ENCODE peak calls at places on chromosome X, in four cellular contexts. S is GM13977, Z is endothelial cell, T is KG1. E is an unnamed sample.

GRCh38 chrX:9489234-9489633 is 24.4 kb downstream of the TBL1X start:
- DNase-seq in T (no peak), S (no peak), Z (no peak), E (no peak)

GRCh38 chrX:15344106-15344505 is 8.8 kb upstream of the PIGA start:
- DNase-seq in Z (no peak), S (no peak), T (no peak), E (no peak)

GRCh38 chrX:47562615-47563243 is 1.7 kb downstream of the ARAF start:
- DNase-seq in S (no peak), T (no peak), Z (peak; percentile 28), E (peak; percentile 71)

GRCh38 chrX:100649550-100650356 is 5.8 kb downstream of the SRPX2 start:
- DNase-seq in T (no peak), S (no peak), Z (peak; percentile 6), E (peak; percentile 59)

GRCh38 chrX:107880054-107880610 is 54.5 kb downstream of the MID2 start:
- DNase-seq in S (no peak), T (no peak), Z (no peak), E (no peak)

GRCh38 chrX:41922125-41922521 is 1.2 kb downstream of the CASK start:
- DNase-seq in T (no peak), Z (peak; percentile 2), S (no peak), E (peak; percentile 13)

GRCh38 chrX:19658030-19658429 is 142.7 kb upstream of the MAP3K15 start:
- DNase-seq in S (no peak), Z (no peak), T (no peak), E (no peak)

GRCh38 chrX:70664726-70665125 is 220.1 kb downstream of the DLG3 start:
- DNase-seq in Z (peak; percentile 2), T (no peak), S (peak; percentile 25), E (no peak)

GRCh38 chrX:111284615-111285294 is 14.5 kb upstream of the CAPN6 start:
- DNase-seq in T (no peak), Z (no peak), S (no peak), E (no peak)

GRCh38 chrX:130260316-130260715 is 8.4 kb downstream of the ZNF280C start:
- DNase-seq in Z (no peak), T (no peak), S (no peak), E (no peak)